ENCODE peak calls at places on chromosomes 13 and 19, in seven cellular contexts. One of them, this sample, is unnamed.

GRCh38 chr13:30052127-30052526 is 201.7 kb upstream of the UBL3 start:
- DNase-seq in effector memory CD4-positive, alpha-beta T cell: no peak
- DNase-seq in aorta: no peak
- DNase-seq in right lobe of liver: no peak
- DNase-seq in choroid plexus epithelial cell: no peak
- DNase-seq in AG04449: no peak
- DNase-seq in lower lobe of right lung: no peak
- DNase-seq in this sample: no peak

GRCh38 chr19:1373534-1374249 is 10.0 kb upstream of the NDUFS7 start:
- DNase-seq in lower lobe of right lung: no peak
- DNase-seq in choroid plexus epithelial cell: peak
- DNase-seq in aorta: no peak
- DNase-seq in effector memory CD4-positive, alpha-beta T cell: no peak
- DNase-seq in right lobe of liver: peak
- DNase-seq in AG04449: no peak
- DNase-seq in this sample: peak

GRCh38 chr13:38954291-38954690 is 36.3 kb downstream of the STOML3 start:
- DNase-seq in lower lobe of right lung: no peak
- DNase-seq in aorta: no peak
- DNase-seq in right lobe of liver: no peak
- DNase-seq in AG04449: no peak
- DNase-seq in choroid plexus epithelial cell: peak
- DNase-seq in effector memory CD4-positive, alpha-beta T cell: no peak
- DNase-seq in this sample: no peak

GRCh38 chr13:39952244-39953233 is 297.1 kb downstream of the COG6 start:
- DNase-seq in right lobe of liver: no peak
- DNase-seq in effector memory CD4-positive, alpha-beta T cell: no peak
- DNase-seq in lower lobe of right lung: no peak
- DNase-seq in choroid plexus epithelial cell: peak
- DNase-seq in aorta: no peak
- DNase-seq in AG04449: no peak
- DNase-seq in this sample: no peak

GRCh38 chr13:66660013-66660804 is 569.9 kb downstream of the PCDH9 start:
- DNase-seq in effector memory CD4-positive, alpha-beta T cell: no peak
- DNase-seq in AG04449: no peak
- DNase-seq in choroid plexus epithelial cell: peak
- DNase-seq in lower lobe of right lung: no peak
- DNase-seq in aorta: no peak
- DNase-seq in right lobe of liver: no peak
- DNase-seq in this sample: no peak

GRCh38 chr13:107043016-107043957 is 475.4 kb upstream of the ARGLU1 start:
- DNase-seq in AG04449: no peak
- DNase-seq in right lobe of liver: no peak
- DNase-seq in aorta: peak
- DNase-seq in effector memory CD4-positive, alpha-beta T cell: no peak
- DNase-seq in lower lobe of right lung: no peak
- DNase-seq in choroid plexus epithelial cell: no peak
- DNase-seq in this sample: no peak

GRCh38 chr13:76832258-76832988 is 53.8 kb downstream of the KCTD12 start:
- DNase-seq in aorta: no peak
- DNase-seq in AG04449: no peak
- DNase-seq in lower lobe of right lung: no peak
- DNase-seq in right lobe of liver: no peak
- DNase-seq in choroid plexus epithelial cell: no peak
- DNase-seq in effector memory CD4-positive, alpha-beta T cell: no peak
- DNase-seq in this sample: no peak

GRCh38 chr13:105338044-105338443 is 1197.4 kb downstream of the EFNB2 start:
- DNase-seq in lower lobe of right lung: no peak
- DNase-seq in AG04449: no peak
- DNase-seq in aorta: no peak
- DNase-seq in right lobe of liver: no peak
- DNase-seq in choroid plexus epithelial cell: no peak
- DNase-seq in effector memory CD4-positive, alpha-beta T cell: no peak
- DNase-seq in this sample: no peak

GRCh38 chr19:43596842-43597461 is 557 bp downstream of the ZNF576 start:
- DNase-seq in right lobe of liver: peak
- DNase-seq in choroid plexus epithelial cell: peak
- DNase-seq in lower lobe of right lung: no peak
- DNase-seq in effector memory CD4-positive, alpha-beta T cell: no peak
- DNase-seq in AG04449: no peak
- DNase-seq in aorta: no peak
- DNase-seq in this sample: no peak

GRCh38 chr13:107367258-107367657 is 799.3 kb upstream of the ARGLU1 start:
- DNase-seq in right lobe of liver: no peak
- DNase-seq in effector memory CD4-positive, alpha-beta T cell: no peak
- DNase-seq in choroid plexus epithelial cell: no peak
- DNase-seq in AG04449: no peak
- DNase-seq in aorta: no peak
- DNase-seq in lower lobe of right lung: no peak
- DNase-seq in this sample: no peak

GRCh38 chr19:41376241-41376997 is at the start of gene TMEM91:
- DNase-seq in AG04449: no peak
- DNase-seq in effector memory CD4-positive, alpha-beta T cell: no peak
- DNase-seq in choroid plexus epithelial cell: peak
- DNase-seq in lower lobe of right lung: peak
- DNase-seq in right lobe of liver: peak
- DNase-seq in aorta: peak
- DNase-seq in this sample: no peak

GRCh38 chr13:110015253-110015652 is 228.9 kb upstream of the IRS2 start:
- DNase-seq in right lobe of liver: peak
- DNase-seq in effector memory CD4-positive, alpha-beta T cell: no peak
- DNase-seq in AG04449: no peak
- DNase-seq in lower lobe of right lung: no peak
- DNase-seq in choroid plexus epithelial cell: peak
- DNase-seq in aorta: no peak
- DNase-seq in this sample: no peak

GRCh38 chr19:33231511-33231910 is 5.9 kb upstream of the SLC7A10 start:
- DNase-seq in choroid plexus epithelial cell: peak
- DNase-seq in aorta: no peak
- DNase-seq in lower lobe of right lung: no peak
- DNase-seq in effector memory CD4-positive, alpha-beta T cell: no peak
- DNase-seq in right lobe of liver: no peak
- DNase-seq in AG04449: no peak
- DNase-seq in this sample: no peak

GRCh38 chr19:7595466-7596133 is at the start of gene CAMSAP3:
- DNase-seq in choroid plexus epithelial cell: no peak
- DNase-seq in lower lobe of right lung: peak
- DNase-seq in AG04449: no peak
- DNase-seq in aorta: no peak
- DNase-seq in right lobe of liver: peak
- DNase-seq in effector memory CD4-positive, alpha-beta T cell: no peak
- DNase-seq in this sample: no peak

GRCh38 chr13:51687928-51688714 is 103.9 kb downstream of the WDFY2 start:
- DNase-seq in choroid plexus epithelial cell: no peak
- DNase-seq in lower lobe of right lung: no peak
- DNase-seq in effector memory CD4-positive, alpha-beta T cell: no peak
- DNase-seq in right lobe of liver: no peak
- DNase-seq in aorta: no peak
- DNase-seq in AG04449: no peak
- DNase-seq in this sample: no peak

GRCh38 chr13:61294467-61295186 is 121.0 kb downstream of the PCDH20 start:
- DNase-seq in choroid plexus epithelial cell: no peak
- DNase-seq in aorta: no peak
- DNase-seq in effector memory CD4-positive, alpha-beta T cell: no peak
- DNase-seq in lower lobe of right lung: no peak
- DNase-seq in right lobe of liver: no peak
- DNase-seq in AG04449: no peak
- DNase-seq in this sample: no peak

DNA sequence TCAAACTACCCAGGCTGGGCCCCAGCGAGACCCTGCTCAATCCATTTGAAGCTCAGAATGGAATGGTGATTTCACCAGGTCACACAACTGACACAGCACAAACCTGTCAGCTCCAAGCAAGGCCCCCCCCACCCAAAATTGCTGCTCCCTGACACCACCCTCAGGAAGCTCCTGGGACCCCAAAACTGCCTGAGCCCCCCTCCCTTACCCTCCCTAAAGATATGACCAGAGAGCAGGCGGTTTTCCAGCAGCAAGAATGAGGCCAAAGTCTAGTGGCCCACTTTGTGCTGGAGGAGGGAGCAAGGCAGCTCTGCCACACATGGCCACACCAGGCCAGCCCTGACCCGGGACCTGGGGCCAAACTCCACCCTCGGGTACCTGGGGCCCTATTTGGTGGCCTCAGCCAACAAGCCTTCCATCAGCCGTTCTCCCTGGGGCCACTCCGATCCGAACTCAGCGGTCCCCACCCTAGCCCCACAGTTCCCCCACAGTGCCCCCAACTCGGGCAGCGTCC is 2.3 kb downstream of the NR2F6 start:
- DNase-seq in aorta: no peak
- DNase-seq in AG04449: no peak
- DNase-seq in effector memory CD4-positive, alpha-beta T cell: no peak
- DNase-seq in right lobe of liver: peak
- DNase-seq in lower lobe of right lung: no peak
- DNase-seq in choroid plexus epithelial cell: no peak
- DNase-seq in this sample: no peak
- H3K4me3 ChIP-seq in aorta: peak
- H3K4me3 ChIP-seq in AG04449: peak
- H3K4me3 ChIP-seq in effector memory CD4-positive, alpha-beta T cell: no peak
- H3K4me3 ChIP-seq in right lobe of liver: peak
- H3K4me3 ChIP-seq in lower lobe of right lung: peak
- H3K4me3 ChIP-seq in choroid plexus epithelial cell: peak
- H3K4me3 ChIP-seq in this sample: peak

DNA sequence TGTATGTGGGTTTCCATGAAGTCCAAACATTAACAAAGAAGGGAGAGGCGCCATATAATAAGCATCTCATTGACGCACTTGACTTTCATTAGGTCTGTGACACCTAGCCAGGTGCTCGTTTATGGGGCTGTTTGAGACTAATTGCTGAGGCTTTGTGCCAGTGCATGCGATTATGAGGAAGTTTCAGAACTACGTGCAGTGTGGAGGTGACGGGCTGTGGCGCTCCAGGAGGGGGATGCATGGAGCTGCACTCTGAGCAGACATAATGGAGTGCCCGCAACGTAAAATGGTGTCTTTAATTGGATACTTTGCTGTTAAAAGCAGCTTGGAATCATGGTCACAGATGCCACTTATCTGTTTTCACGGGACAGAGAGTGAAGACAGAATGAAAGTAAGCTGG is 223.2 kb downstream of the FGF9 start:
- DNase-seq in lower lobe of right lung: no peak
- DNase-seq in aorta: no peak
- DNase-seq in right lobe of liver: no peak
- DNase-seq in choroid plexus epithelial cell: no peak
- DNase-seq in effector memory CD4-positive, alpha-beta T cell: no peak
- DNase-seq in AG04449: no peak
- DNase-seq in this sample: no peak
- H3K4me3 ChIP-seq in lower lobe of right lung: no peak
- H3K4me3 ChIP-seq in aorta: no peak
- H3K4me3 ChIP-seq in right lobe of liver: no peak
- H3K4me3 ChIP-seq in choroid plexus epithelial cell: no peak
- H3K4me3 ChIP-seq in effector memory CD4-positive, alpha-beta T cell: no peak
- H3K4me3 ChIP-seq in AG04449: no peak
- H3K4me3 ChIP-seq in this sample: no peak

DNA sequence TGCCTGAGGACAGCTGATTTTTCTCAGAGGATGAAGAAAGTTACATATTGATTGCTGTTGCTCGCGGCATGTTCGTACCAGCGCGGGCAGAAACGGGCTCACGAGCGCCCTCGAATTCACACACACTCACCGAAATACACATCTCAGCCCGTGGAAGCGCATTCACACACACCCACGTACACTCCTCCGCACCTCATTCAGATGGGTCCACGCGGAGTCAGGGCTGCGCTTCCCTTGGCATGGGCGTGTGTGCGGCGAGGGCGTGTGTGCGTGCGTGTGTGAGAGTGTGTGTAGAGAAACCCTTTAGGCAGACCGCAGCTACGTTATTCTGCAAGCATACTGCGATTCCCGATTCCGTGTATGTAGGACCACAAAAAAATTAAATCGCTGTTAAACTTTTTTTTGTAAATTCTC is 2.1 kb upstream of the PCDH17 start:
- DNase-seq in effector memory CD4-positive, alpha-beta T cell: no peak
- DNase-seq in aorta: peak
- DNase-seq in AG04449: no peak
- DNase-seq in right lobe of liver: peak
- DNase-seq in choroid plexus epithelial cell: no peak
- DNase-seq in lower lobe of right lung: no peak
- DNase-seq in this sample: peak
- H3K4me3 ChIP-seq in effector memory CD4-positive, alpha-beta T cell: peak
- H3K4me3 ChIP-seq in aorta: no peak
- H3K4me3 ChIP-seq in AG04449: peak
- H3K4me3 ChIP-seq in right lobe of liver: peak
- H3K4me3 ChIP-seq in choroid plexus epithelial cell: peak
- H3K4me3 ChIP-seq in lower lobe of right lung: peak
- H3K4me3 ChIP-seq in this sample: peak

GRCh38 chr13:23610187-23610576 is 40.0 kb downstream of the TNFRSF19 start:
- DNase-seq in effector memory CD4-positive, alpha-beta T cell: no peak
- DNase-seq in choroid plexus epithelial cell: peak
- DNase-seq in right lobe of liver: no peak
- DNase-seq in aorta: no peak
- DNase-seq in AG04449: no peak
- DNase-seq in lower lobe of right lung: no peak
- DNase-seq in this sample: no peak

GRCh38 chr13:23610966-23611486 is 40.8 kb downstream of the TNFRSF19 start:
- DNase-seq in choroid plexus epithelial cell: peak
- DNase-seq in AG04449: no peak
- DNase-seq in lower lobe of right lung: no peak
- DNase-seq in aorta: no peak
- DNase-seq in right lobe of liver: no peak
- DNase-seq in effector memory CD4-positive, alpha-beta T cell: no peak
- DNase-seq in this sample: no peak

GRCh38 chr13:23608704-23609413 is 38.6 kb downstream of the TNFRSF19 start:
- DNase-seq in right lobe of liver: peak
- DNase-seq in AG04449: no peak
- DNase-seq in aorta: no peak
- DNase-seq in choroid plexus epithelial cell: peak
- DNase-seq in effector memory CD4-positive, alpha-beta T cell: no peak
- DNase-seq in lower lobe of right lung: peak
- DNase-seq in this sample: no peak

GRCh38 chr13:23608138-23608537 is 37.9 kb downstream of the TNFRSF19 start:
- DNase-seq in choroid plexus epithelial cell: no peak
- DNase-seq in aorta: no peak
- DNase-seq in right lobe of liver: no peak
- DNase-seq in AG04449: no peak
- DNase-seq in effector memory CD4-positive, alpha-beta T cell: no peak
- DNase-seq in lower lobe of right lung: no peak
- DNase-seq in this sample: no peak

DNA sequence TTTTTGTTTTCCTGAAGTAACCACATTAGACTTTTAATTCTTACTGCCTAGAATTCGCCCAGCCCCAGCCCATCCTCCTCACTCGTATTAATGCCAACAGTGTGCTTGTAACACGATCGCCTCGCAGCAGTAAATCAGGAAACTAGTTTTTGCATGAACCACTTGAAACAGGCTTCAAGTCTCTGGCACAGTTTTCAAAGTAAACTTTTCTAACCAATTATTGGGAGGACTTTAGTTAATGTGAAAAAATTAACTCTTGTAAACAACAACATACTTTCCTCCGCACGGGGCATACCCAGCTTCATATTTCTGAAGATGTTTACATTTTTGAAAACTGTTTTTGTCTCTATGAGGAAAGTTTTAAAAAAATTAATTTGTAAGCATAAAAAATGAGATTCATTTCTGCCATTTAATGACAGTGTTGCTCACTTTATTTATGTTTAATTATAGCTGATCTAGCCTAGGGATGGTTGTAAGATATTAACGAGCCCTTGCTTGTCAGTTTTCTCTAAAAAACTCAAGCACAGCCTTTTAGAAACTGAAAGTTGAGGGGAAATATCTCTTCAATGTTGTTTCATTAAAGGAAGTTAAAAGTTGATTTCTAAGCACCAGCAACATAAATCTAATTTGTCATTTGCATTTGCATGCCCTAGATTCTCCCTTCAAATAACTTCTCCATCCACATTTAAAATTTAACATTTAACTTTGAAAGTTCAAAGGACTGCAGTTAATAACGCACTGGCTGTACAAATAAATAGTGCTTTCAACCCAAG is 39.4 kb downstream of the TNFRSF19 start:
- DNase-seq in choroid plexus epithelial cell: peak
- DNase-seq in right lobe of liver: no peak
- DNase-seq in aorta: no peak
- DNase-seq in effector memory CD4-positive, alpha-beta T cell: no peak
- DNase-seq in lower lobe of right lung: no peak
- DNase-seq in AG04449: no peak
- DNase-seq in this sample: no peak
- H3K4me3 ChIP-seq in choroid plexus epithelial cell: peak
- H3K4me3 ChIP-seq in right lobe of liver: no peak
- H3K4me3 ChIP-seq in aorta: no peak
- H3K4me3 ChIP-seq in effector memory CD4-positive, alpha-beta T cell: no peak
- H3K4me3 ChIP-seq in lower lobe of right lung: peak
- H3K4me3 ChIP-seq in AG04449: peak
- H3K4me3 ChIP-seq in this sample: no peak

This sample was measured in dorsolateral prefrontal cortex.